ENCODE peak calls at places on chromosomes 3 and 15, in four cellular contexts. One of them, this sample, is unnamed.

GRCh38 chr3:172751188-172751571 is 654 bp downstream of the ECT2 start:
- DNase-seq in esophagus muscularis mucosa: no peak
- DNase-seq in dorsolateral prefrontal cortex: no peak
- DNase-seq in left lung: no peak
- DNase-seq in this sample: no peak

GRCh38 chr15:35738370-35738769 is 192.4 kb upstream of the DPH6 start:
- DNase-seq in esophagus muscularis mucosa: no peak
- DNase-seq in left lung: no peak
- DNase-seq in dorsolateral prefrontal cortex: no peak
- DNase-seq in this sample: no peak

GRCh38 chr3:105982207-105982606 is 113.4 kb upstream of the CBLB start:
- DNase-seq in left lung: no peak
- DNase-seq in esophagus muscularis mucosa: no peak
- DNase-seq in dorsolateral prefrontal cortex: no peak
- DNase-seq in this sample: no peak

GRCh38 chr3:192727032-192727847 is at the start of gene FGF12:
- DNase-seq in dorsolateral prefrontal cortex: peak; percentile 89
- DNase-seq in esophagus muscularis mucosa: no peak
- DNase-seq in left lung: peak; percentile 75
- DNase-seq in this sample: peak; percentile 61

GRCh38 chr3:152204218-152204617 is 64.5 kb upstream of the MBNL1 start:
- DNase-seq in esophagus muscularis mucosa: no peak
- DNase-seq in dorsolateral prefrontal cortex: no peak
- DNase-seq in left lung: no peak
- DNase-seq in this sample: no peak

GRCh38 chr15:24857094-24857437 is 97.7 kb upstream of the SNRPN start:
- DNase-seq in dorsolateral prefrontal cortex: no peak
- DNase-seq in left lung: no peak
- DNase-seq in esophagus muscularis mucosa: no peak
- DNase-seq in this sample: no peak

GRCh38 chr3:181755959-181756358 is 44.2 kb downstream of the SOX2 start:
- DNase-seq in dorsolateral prefrontal cortex: no peak
- DNase-seq in esophagus muscularis mucosa: no peak
- DNase-seq in left lung: no peak
- DNase-seq in this sample: no peak

GRCh38 chr15:99429681-99430081 is 136.1 kb upstream of the MEF2A start:
- DNase-seq in esophagus muscularis mucosa: no peak
- DNase-seq in left lung: peak; percentile 28
- DNase-seq in dorsolateral prefrontal cortex: peak; percentile 28
- DNase-seq in this sample: peak; percentile 58

GRCh38 chr3:110384601-110385000 is 687.0 kb upstream of the NECTIN3 start:
- DNase-seq in dorsolateral prefrontal cortex: no peak
- DNase-seq in esophagus muscularis mucosa: no peak
- DNase-seq in left lung: no peak
- DNase-seq in this sample: no peak

GRCh38 chr3:71069797-71070196 is 513.7 kb downstream of the FOXP1 start:
- DNase-seq in dorsolateral prefrontal cortex: peak; percentile 62
- DNase-seq in esophagus muscularis mucosa: peak; percentile 96
- DNase-seq in left lung: no peak
- DNase-seq in this sample: no peak

GRCh38 chr3:34012102-34012461 is 213.7 kb downstream of the PDCD6IP start:
- DNase-seq in esophagus muscularis mucosa: no peak
- DNase-seq in dorsolateral prefrontal cortex: no peak
- DNase-seq in left lung: no peak
- DNase-seq in this sample: peak; percentile 67

GRCh38 chr15:77840962-77841361 is 208.2 kb upstream of the LINGO1 start:
- DNase-seq in left lung: no peak
- DNase-seq in dorsolateral prefrontal cortex: no peak
- DNase-seq in esophagus muscularis mucosa: no peak
- DNase-seq in this sample: no peak

GRCh38 chr3:156522673-156523072 is 32.2 kb downstream of the SSR3 start:
- DNase-seq in left lung: no peak
- DNase-seq in esophagus muscularis mucosa: no peak
- DNase-seq in dorsolateral prefrontal cortex: no peak
- DNase-seq in this sample: no peak

GRCh38 chr3:171490901-171491300 is 30.7 kb upstream of the TNIK start:
- DNase-seq in left lung: no peak
- DNase-seq in dorsolateral prefrontal cortex: no peak
- DNase-seq in esophagus muscularis mucosa: no peak
- DNase-seq in this sample: no peak

GRCh38 chr3:188926141-188926540 is 245.6 kb upstream of the TPRG1 start:
- DNase-seq in esophagus muscularis mucosa: no peak
- DNase-seq in dorsolateral prefrontal cortex: no peak
- DNase-seq in left lung: no peak
- DNase-seq in this sample: no peak

GRCh38 chr15:27884726-27885125 is 214.4 kb downstream of the OCA2 start:
- DNase-seq in dorsolateral prefrontal cortex: no peak
- DNase-seq in esophagus muscularis mucosa: no peak
- DNase-seq in left lung: no peak
- DNase-seq in this sample: no peak

GRCh38 chr3:186722457-186722856 is 5.3 kb downstream of the KNG1 start:
- DNase-seq in left lung: no peak
- DNase-seq in esophagus muscularis mucosa: peak; percentile 55
- DNase-seq in dorsolateral prefrontal cortex: no peak
- DNase-seq in this sample: no peak

GRCh38 chr15:65599677-65600076 is 11.3 kb downstream of the INTS14 start:
- DNase-seq in esophagus muscularis mucosa: no peak
- DNase-seq in dorsolateral prefrontal cortex: no peak
- DNase-seq in left lung: no peak
- DNase-seq in this sample: no peak
- TF ChIP-seq CTCF in esophagus muscularis mucosa: no peak
- TF ChIP-seq CTCF in dorsolateral prefrontal cortex: no peak
- TF ChIP-seq CTCF in left lung: no peak
- TF ChIP-seq CTCF in this sample: no peak

GRCh38 chr3:135649361-135649760 is 316.2 kb upstream of the PPP2R3A start:
- DNase-seq in dorsolateral prefrontal cortex: no peak
- DNase-seq in esophagus muscularis mucosa: peak; percentile 64
- DNase-seq in left lung: no peak
- DNase-seq in this sample: no peak
- H3K27me3 ChIP-seq in dorsolateral prefrontal cortex: no peaks in the 10 kb centered on the region
- H3K27me3 ChIP-seq in esophagus muscularis mucosa: no peaks in the 10 kb centered on the region
- H3K27me3 ChIP-seq in left lung: no peaks in the 10 kb centered on the region
- H3K27me3 ChIP-seq in this sample: no peaks in the 10 kb centered on the region

DNA sequence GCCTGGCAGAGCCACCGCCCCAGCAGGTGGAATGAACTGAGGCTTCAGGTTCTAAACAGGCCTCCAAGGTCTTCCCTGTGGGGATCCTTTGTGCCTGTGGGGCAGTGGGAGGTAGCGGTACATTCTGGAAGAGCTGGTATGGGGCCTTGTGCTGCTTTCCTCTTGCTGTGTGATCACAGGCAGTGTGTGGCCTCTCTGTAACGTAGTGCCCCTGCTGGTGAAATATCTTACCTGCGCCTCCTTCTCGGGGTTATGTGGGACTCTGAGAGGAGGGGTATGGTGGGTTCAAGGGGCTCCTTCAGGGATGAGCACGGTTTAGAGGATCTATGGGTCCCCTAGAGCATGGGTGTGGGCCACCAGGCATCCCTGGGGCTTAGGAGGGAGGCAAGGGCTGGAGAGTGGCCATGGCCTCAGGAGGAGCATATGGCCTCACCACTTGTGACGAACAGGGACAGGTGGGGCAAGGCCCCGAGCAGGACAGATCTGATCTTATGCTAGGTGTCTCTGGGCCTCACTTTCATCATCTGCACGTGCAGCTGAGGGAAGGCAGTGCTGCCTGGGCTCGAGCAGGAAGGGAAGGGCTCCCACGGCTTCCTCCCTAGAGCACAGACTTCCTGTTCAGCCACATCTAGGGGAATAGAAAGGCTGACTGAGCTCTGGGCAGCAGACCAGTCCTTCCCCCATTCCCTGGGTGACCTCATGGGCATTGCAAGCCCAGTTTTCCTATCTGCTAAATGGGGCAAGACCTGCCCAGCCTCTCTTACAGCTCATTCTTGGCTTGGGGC is 1.9 kb upstream of the ALS2CL start:
- DNase-seq in esophagus muscularis mucosa: no peak
- DNase-seq in left lung: no peak
- DNase-seq in dorsolateral prefrontal cortex: no peak
- DNase-seq in this sample: peak; percentile 64
- TF ChIP-seq CTCF in esophagus muscularis mucosa: no peak
- TF ChIP-seq CTCF in left lung: peak; percentile 3
- TF ChIP-seq CTCF in dorsolateral prefrontal cortex: no peak
- TF ChIP-seq CTCF in this sample: peak; percentile 16

GRCh38 chr3:120909602-120909878 is 1.5 kb downstream of the STXBP5L start:
- DNase-seq in esophagus muscularis mucosa: no peak
- DNase-seq in left lung: no peak
- DNase-seq in dorsolateral prefrontal cortex: no peak
- DNase-seq in this sample: no peak
- H3K27me3 ChIP-seq in esophagus muscularis mucosa: peaks cover 41% of the 10 kb centered on the region
- H3K27me3 ChIP-seq in left lung: peaks cover 86% of the 10 kb centered on the region
- H3K27me3 ChIP-seq in dorsolateral prefrontal cortex: peaks cover 27% of the 10 kb centered on the region
- H3K27me3 ChIP-seq in this sample: no peaks in the 10 kb centered on the region